ENCODE peak calls at places on chromosomes 12 and 14, in six cellular contexts. R is A549, U is cardiac muscle cell, C is fibroblast of lung, J is esophagus squamous epithelium, F is HepG2. O is an unnamed sample.

GRCh38 chr12:4107436-4107878 is 166.1 kb upstream of the CCND2 start:
- DNase-seq in J (no peak), R (peak; percentile 27), U (peak; percentile 47), C (peak; percentile 4), F (peak; percentile 55), O (no peak)

GRCh38 chr12:2682301-2683282 is 112.2 kb upstream of the FKBP4 start:
- DNase-seq in F (peak; percentile 59), C (peak; percentile 39), R (peak; percentile 19), J (no peak), U (peak; percentile 74), O (no peak)

GRCh38 chr12:66321433-66321832 is 19.1 kb downstream of the HELB start:
- DNase-seq in U (no peak), J (no peak), R (no peak), C (no peak), F (no peak), O (no peak)

GRCh38 chr14:31960039-31960438 is 117.1 kb upstream of the ARHGAP5 start:
- DNase-seq in C (peak; percentile 51), U (no peak), F (no peak), R (no peak), J (no peak), O (no peak)

GRCh38 chr12:76628745-76629144 is 69.2 kb upstream of the OSBPL8 start:
- DNase-seq in U (no peak), J (no peak), F (no peak), C (peak; percentile 28), R (no peak), O (no peak)

GRCh38 chr12:58030566-58031279 is 89.4 kb downstream of the ATP23 start:
- DNase-seq in C (peak; percentile 82), J (no peak), F (no peak), R (no peak), U (no peak), O (no peak)

GRCh38 chr14:101599234-101599885 is 38.1 kb downstream of the DIO3 start:
- DNase-seq in F (no peak), U (no peak), C (no peak), R (no peak), J (no peak), O (no peak)

GRCh38 chr12:92363295-92364146 is 217.9 kb upstream of the BTG1 start:
- DNase-seq in J (no peak), U (peak; percentile 13), C (peak; percentile 50), F (no peak), R (no peak), O (peak; percentile 53)

GRCh38 chr12:52903285-52903854 is 1.5 kb downstream of the KRT8 start:
- DNase-seq in F (peak; percentile 69), U (peak; percentile 94), J (no peak), C (peak; percentile 84), R (peak; percentile 50), O (peak; percentile 87)

GRCh38 chr12:93954160-93955112 is 193.9 kb upstream of the PLXNC1 start:
- DNase-seq in R (no peak), F (no peak), J (no peak), U (no peak), C (no peak), O (no peak)

GRCh38 chr12:22121224-22121623 is 75.2 kb downstream of the CMAS start:
- DNase-seq in R (no peak), C (no peak), F (peak; percentile 9), U (no peak), J (no peak), O (no peak)

GRCh38 chr12:131803995-131804521 is 24.1 kb upstream of the MMP17 start:
- DNase-seq in F (no peak), U (no peak), J (no peak), C (peak; percentile 76), R (no peak), O (no peak)

GRCh38 chr12:32737715-32738114 is 18.0 kb downstream of the YARS2 start:
- DNase-seq in U (peak; percentile 32), J (no peak), C (no peak), F (no peak), R (no peak), O (no peak)

GRCh38 chr14:22071001-22071400 is 397.4 kb upstream of the OR4E1 start:
- DNase-seq in F (no peak), C (no peak), J (no peak), U (no peak), R (no peak), O (no peak)

GRCh38 chr12:43169115-43169681 is 382.8 kb downstream of the ADAMTS20 start:
- DNase-seq in F (no peak), R (no peak), U (no peak), J (no peak), C (no peak), O (no peak)

GRCh38 chr12:109529618-109530300 is 43.5 kb downstream of the MMAB start:
- DNase-seq in F (no peak), U (peak; percentile 47), C (no peak), J (no peak), R (no peak), O (peak; percentile 6)

GRCh38 chr14:84084056-84084590 is 1445.8 kb upstream of the FLRT2 start:
- DNase-seq in U (no peak), F (no peak), J (no peak), R (no peak), C (no peak), O (no peak)

GRCh38 chr12:51911788-51912711 is 4.7 kb downstream of the ACVRL1 start:
- DNase-seq in U (no peak), C (no peak), J (no peak), R (no peak), F (no peak), O (peak; percentile 75)

GRCh38 chr12:56221233-56221756 is 427 bp downstream of the RNF41 start:
- DNase-seq in C (peak; percentile 88), J (no peak), F (no peak), U (peak; percentile 88), R (peak; percentile 87), O (peak; percentile 70)

GRCh38 chr14:82915381-82915780 is 1381.7 kb upstream of the SEL1L start:
- DNase-seq in J (no peak), R (no peak), U (peak; percentile 33), C (no peak), F (no peak), O (no peak)

GRCh38 chr14:90342327-90342726 is 10.6 kb upstream of the NRDE2 start:
- DNase-seq in U (no peak), C (no peak), R (no peak), J (no peak), F (no peak), O (no peak)

GRCh38 chr14:26522985-26523384 is 74.8 kb downstream of the NOVA1 start:
- DNase-seq in F (no peak), C (peak; percentile 89), U (no peak), R (no peak), J (no peak), O (no peak)

GRCh38 chr12:56216461-56216860 is 5.3 kb downstream of the RNF41 start:
- DNase-seq in R (no peak), C (no peak), U (no peak), F (no peak), J (no peak), O (no peak)

GRCh38 chr12:23133471-23133870 is 508.5 kb downstream of the ETNK1 start:
- DNase-seq in F (no peak), C (no peak), U (no peak), R (no peak), J (no peak), O (no peak)

DNA sequence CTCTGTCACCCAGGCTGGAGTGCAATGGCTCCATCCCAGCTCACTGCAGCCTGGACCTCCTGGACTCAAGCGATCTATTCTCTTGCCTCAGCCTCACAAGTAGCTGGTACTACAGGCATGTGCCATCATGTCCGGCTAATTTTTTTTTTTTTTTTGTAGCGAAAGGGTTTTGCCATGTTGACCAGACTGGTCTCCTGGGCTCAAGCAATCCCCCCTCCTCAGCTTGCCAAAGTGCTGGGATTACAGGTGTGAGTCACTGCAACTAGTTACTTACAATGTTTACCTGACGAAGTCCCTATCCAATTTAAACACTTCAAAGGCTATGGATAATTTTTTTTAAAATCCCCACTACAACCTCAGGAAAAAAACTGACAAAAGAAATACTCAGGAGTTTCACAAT is 1.8 kb downstream of the KRR1 start:
- DNase-seq in F (no peak), J (no peak), C (no peak), U (no peak), R (no peak), O (no peak)
- H3K4me3 ChIP-seq in F (peak overlapping the region; percentile 80), J (peak overlapping the region; percentile 71), C (peak overlapping the region; percentile 99), U (no peak overlapping the region), R (no peak overlapping the region), O (no peak overlapping the region)

GRCh38 chr12:12717586-12718381 is 616 bp downstream of the CDKN1B start:
- DNase-seq in F (no peak), R (no peak), J (no peak), C (peak; percentile 11), U (no peak), O (peak; percentile 67)
- H3K4me1 ChIP-seq in F (peaks cover 55% of the 10 kb centered on the region), R (peaks cover 55% of the 10 kb centered on the region), J (peaks cover 34% of the 10 kb centered on the region), C (peaks cover 19% of the 10 kb centered on the region), U (peaks cover 42% of the 10 kb centered on the region), O (peaks cover 64% of the 10 kb centered on the region)

DNA sequence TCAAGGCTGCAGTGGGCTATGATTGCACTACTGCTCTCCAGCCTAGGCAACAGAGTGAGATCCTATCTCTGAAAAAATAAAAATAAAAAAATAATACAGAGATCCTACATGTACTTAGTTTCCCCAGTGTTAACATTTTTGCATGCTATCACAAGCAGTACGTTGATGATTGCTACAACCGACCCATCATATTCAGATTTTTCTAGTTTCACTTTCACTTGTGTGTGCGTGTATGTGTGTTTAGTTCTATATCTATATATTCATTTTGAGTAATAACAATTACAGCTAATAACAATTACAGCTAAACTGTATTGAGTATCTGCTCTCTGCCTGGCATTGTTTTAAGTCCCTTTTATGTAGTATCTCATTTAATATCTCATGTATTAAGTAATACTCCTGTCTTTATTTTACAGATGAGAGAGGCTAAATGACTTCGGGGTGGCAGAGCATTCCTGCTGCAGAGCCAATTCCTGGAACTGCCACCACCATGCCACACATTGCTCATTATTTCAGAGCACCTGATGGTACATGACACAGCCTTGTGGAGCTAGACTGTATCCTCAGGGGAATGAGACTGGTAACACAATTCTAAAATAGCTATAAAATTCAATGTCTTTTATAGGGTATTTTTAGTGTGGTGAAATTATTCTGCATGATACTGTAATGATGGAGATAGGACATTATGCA is 153.1 kb downstream of the BCAT1 start:
- DNase-seq in C (no peak), J (no peak), F (no peak), R (no peak), U (no peak), O (no peak)
- H3K4me3 ChIP-seq in C (peak overlapping the region; percentile 10), J (peak overlapping the region; percentile 57), F (peak overlapping the region; percentile 28), R (no peak overlapping the region), U (no peak overlapping the region), O (peak overlapping the region; percentile 43)

GRCh38 chr14:100263141-100263540 is 24.2 kb downstream of the YY1 start:
- DNase-seq in C (peak; percentile 43), U (no peak), F (no peak), R (no peak), J (no peak), O (no peak)

GRCh38 chr14:100261621-100262020 is 22.7 kb downstream of the YY1 start:
- DNase-seq in R (no peak), F (no peak), C (no peak), U (no peak), J (no peak), O (no peak)

GRCh38 chr14:100267990-100268389 is 29.0 kb downstream of the YY1 start:
- DNase-seq in U (no peak), C (no peak), R (no peak), J (no peak), F (no peak), O (no peak)

DNA sequence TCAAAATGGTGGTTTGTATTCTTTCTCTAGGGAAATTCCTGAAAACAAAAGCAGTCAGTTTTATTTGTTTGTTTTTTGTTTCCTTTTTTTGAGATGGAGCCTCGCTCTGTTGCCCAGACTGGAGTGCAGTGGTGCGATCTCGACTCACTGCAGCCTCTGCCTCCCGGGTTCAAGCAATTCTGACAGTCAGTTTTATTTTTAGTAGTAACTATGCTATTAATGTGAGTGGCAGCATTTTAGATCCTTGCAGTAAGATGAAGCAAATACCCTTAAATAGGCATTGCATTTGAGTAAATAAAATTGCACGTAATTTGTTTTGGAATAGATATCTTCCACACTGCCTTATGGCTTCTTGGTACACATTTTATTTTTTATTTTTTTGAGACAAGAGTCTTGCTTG is 23.6 kb downstream of the YY1 start:
- DNase-seq in C (no peak), F (no peak), U (no peak), J (no peak), R (no peak), O (no peak)
- H3K4me1 ChIP-seq in C (no peaks in the 10 kb centered on the region), F (peaks cover 21% of the 10 kb centered on the region), U (no peaks in the 10 kb centered on the region), J (no peaks in the 10 kb centered on the region), R (no peaks in the 10 kb centered on the region), O (peaks cover 45% of the 10 kb centered on the region)

O was measured in lower lobe of right lung.